ENCODE peak calls at places on chromosomes 3 and 15, in four cellular contexts. I is IMR-90, Q is left ventricle myocardium inferior, E is lung. K is an unnamed sample. For H3K4me1, the result is how much of the 10 kb centered on the place peaks cover.

GRCh38 chr3:158936530-158937113 is 134.8 kb downstream of the MFSD1 start:
- DNase-seq in I (no peak), Q (no peak), E (no peak), K (no peak)

GRCh38 chr3:73143821-73144237 is 82.4 kb downstream of the EBLN2 start:
- DNase-seq in I (no peak), Q (no peak), E (no peak), K (peak)

GRCh38 chr3:148998297-148998696 is 7.0 kb downstream of the GYG1 start:
- DNase-seq in I (peak), Q (no peak), E (no peak), K (no peak)

GRCh38 chr15:79967331-79968182 is 3.4 kb downstream of the BCL2A1 start:
- DNase-seq in I (no peak), Q (no peak), E (no peak), K (no peak)

GRCh38 chr3:144085964-144086363 is 114.3 kb downstream of the DIPK2A start:
- DNase-seq in I (peak), Q (no peak), E (no peak), K (no peak)

GRCh38 chr3:123503200-123503599 is 54.3 kb upstream of the ADCY5 start:
- DNase-seq in I (no peak), Q (no peak), E (no peak), K (no peak)

GRCh38 chr3:100103558-100104441 is 10.5 kb downstream of the FILIP1L start:
- DNase-seq in I (peak), Q (no peak), E (no peak), K (no peak)

GRCh38 chr3:133992385-133992784 is 37.3 kb downstream of the SLCO2A1 start:
- DNase-seq in I (no peak), Q (peak), E (no peak), K (peak)

GRCh38 chr3:39814007-39814406 is 4.6 kb downstream of the MYRIP start:
- DNase-seq in I (no peak), Q (no peak), E (no peak), K (no peak)

GRCh38 chr15:42155546-42156265 is 730 bp downstream of the PLA2G4F start:
- DNase-seq in I (no peak), Q (no peak), E (no peak), K (no peak)

GRCh38 chr3:30747771-30748281 is 141.4 kb downstream of the TGFBR2 start:
- DNase-seq in I (peak), Q (no peak), E (no peak), K (no peak)
- TF ChIP-seq CTCF in I (peak), Q (peak), E (no peak), K (peak)

GRCh38 chr3:11513817-11514135 is 129.9 kb downstream of the VGLL4 start:
- DNase-seq in I (no peak), Q (no peak), E (no peak), K (no peak)

GRCh38 chr3:11509175-11510000 is 134.3 kb downstream of the VGLL4 start:
- DNase-seq in I (peak), Q (peak), E (peak), K (peak)

GRCh38 chr3:11507719-11508118 is 136.0 kb downstream of the VGLL4 start:
- DNase-seq in I (peak), Q (no peak), E (no peak), K (no peak)

GRCh38 chr3:11508346-11509174 is 135.2 kb downstream of the VGLL4 start:
- DNase-seq in I (no peak), Q (no peak), E (no peak), K (no peak)

GRCh38 chr3:11510001-11510760 is 133.5 kb downstream of the VGLL4 start:
- DNase-seq in I (no peak), Q (peak), E (no peak), K (no peak)
- H3K4me3 ChIP-seq in I (no peak), Q (peak), E (no peak), K (peak)

GRCh38 chr3:57383838-57384237 is 91.4 kb upstream of the ASB14 start:
- DNase-seq in I (no peak), Q (no peak), E (no peak), K (no peak)
- H3K4me1 ChIP-seq in I (under half), Q (under half), E (under half), K (under half)

GRCh38 chr3:49333091-49333490 is 6.8 kb downstream of the USP4 start:
- DNase-seq in I (no peak), Q (no peak), E (peak), K (no peak)

GRCh38 chr3:49324768-49325167 is 15.1 kb downstream of the USP4 start:
- DNase-seq in I (no peak), Q (no peak), E (no peak), K (no peak)

GRCh38 chr3:49329201-49329600 is 10.7 kb downstream of the USP4 start:
- DNase-seq in I (peak), Q (no peak), E (no peak), K (no peak)

GRCh38 chr3:49327485-49327884 is 12.4 kb downstream of the USP4 start:
- DNase-seq in I (no peak), Q (no peak), E (no peak), K (no peak)
- TF ChIP-seq CTCF in I (no peak), Q (no peak), E (no peak), K (no peak)

GRCh38 chr3:11099306-11099705 is 55.0 kb upstream of the HRH1 start:
- DNase-seq in I (no peak), Q (no peak), E (no peak), K (no peak)

GRCh38 chr3:11096266-11097135 is 57.8 kb upstream of the HRH1 start:
- DNase-seq in I (peak), Q (peak), E (peak), K (peak)

GRCh38 chr3:11093823-11094340 is 60.4 kb upstream of the HRH1 start:
- DNase-seq in I (no peak), Q (no peak), E (no peak), K (no peak)

GRCh38 chr3:11091791-11092190 is 62.5 kb upstream of the HRH1 start:
- DNase-seq in I (no peak), Q (no peak), E (no peak), K (no peak)

DNA sequence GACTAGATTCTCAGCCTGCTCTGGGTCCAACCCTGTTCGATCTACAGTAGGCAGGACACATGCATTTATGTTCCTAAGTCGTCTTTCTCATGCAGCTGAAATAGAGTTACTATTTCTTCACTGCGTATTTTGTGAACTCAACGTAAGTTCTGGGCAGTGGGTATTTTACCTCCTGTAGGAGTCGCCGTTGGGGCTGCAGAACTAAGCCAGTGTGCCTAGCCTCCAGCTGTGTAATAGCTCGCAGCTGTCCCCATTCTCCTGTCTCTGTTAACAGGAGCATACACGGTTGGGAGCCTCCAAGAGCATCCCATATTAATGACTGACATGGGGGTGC is 58.4 kb upstream of the HRH1 start:
- DNase-seq in I (peak), Q (no peak), E (no peak), K (no peak)
- H3K4me3 ChIP-seq in I (no peak), Q (peak), E (no peak), K (no peak)

GRCh38 chr15:57323806-57324589 is 52.3 kb upstream of the CGNL1 start:
- DNase-seq in I (peak), Q (peak), E (peak), K (no peak)
- H3K4me1 ChIP-seq in I (under half), Q (under half), E (under half), K (under half)

GRCh38 chr3:68999605-69000004 is 13.9 kb downstream of the EOGT start:
- DNase-seq in I (peak), Q (no peak), E (no peak), K (no peak)

GRCh38 chr3:68996356-68996995 is 17.0 kb downstream of the EOGT start:
- DNase-seq in I (peak), Q (no peak), E (no peak), K (no peak)

DNA sequence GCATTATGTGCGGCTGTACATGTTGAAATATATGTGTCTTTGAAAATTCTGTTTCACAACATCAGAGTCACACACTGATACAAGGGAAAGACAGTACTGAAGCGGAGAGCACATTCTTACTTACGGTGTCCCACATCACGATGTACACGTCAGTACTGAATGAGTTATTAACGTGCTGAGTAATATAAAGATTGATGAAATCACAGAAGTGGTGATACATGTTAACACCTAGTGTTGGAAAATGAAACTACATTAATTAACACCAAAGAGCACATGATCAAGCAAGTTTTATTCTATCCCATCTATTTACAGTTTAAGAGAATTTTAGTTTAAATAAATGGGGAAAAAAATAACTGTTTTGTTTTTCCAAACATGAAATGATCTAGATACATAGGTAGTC is 15.6 kb downstream of the EOGT start:
- DNase-seq in I (no peak), Q (no peak), E (no peak), K (no peak)
- TF ChIP-seq CTCF in I (no peak), Q (no peak), E (no peak), K (no peak)

DNA sequence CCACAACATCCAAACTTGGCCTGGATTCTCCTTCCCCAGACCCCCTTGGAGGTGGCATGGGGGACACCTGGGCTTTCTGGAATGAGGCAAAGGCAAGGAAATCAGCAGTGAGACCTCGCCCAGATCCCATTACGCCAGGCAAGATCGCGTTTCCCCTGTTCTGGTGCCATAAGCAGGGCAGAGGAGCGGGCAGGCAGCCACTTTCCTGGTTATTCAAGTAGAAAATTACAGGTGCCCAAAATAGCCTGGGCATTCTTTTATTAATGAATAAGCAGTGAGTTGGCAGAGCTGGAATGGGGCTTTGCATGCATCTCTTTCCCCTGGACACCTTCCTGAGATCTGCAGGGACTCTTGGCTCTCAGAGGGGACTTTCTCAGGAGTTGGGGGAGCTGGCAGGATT is 31.5 kb upstream of the FAM107A start:
- DNase-seq in I (no peak), Q (peak), E (no peak), K (no peak)
- H3K4me3 ChIP-seq in I (no peak), Q (no peak), E (no peak), K (no peak)

DNA sequence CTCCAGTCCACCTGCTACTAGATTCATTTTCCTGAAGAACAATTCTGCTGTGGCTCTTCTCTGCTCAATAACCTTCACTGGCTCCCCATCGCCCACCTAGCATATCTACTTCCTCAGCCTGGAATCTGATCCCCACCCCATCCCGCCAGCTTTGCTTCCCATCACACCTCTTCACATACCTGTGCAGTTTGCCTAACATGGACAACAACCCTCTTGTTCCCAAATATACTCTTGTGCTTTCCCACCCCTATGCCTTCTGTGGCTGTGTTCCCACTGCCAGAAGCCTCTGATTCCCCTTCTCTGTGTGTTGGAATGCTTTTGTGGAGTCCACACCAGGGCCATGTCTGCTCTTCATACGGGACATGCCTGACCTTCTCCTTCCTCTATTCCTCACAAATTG is 29.5 kb downstream of the CMTM7 start:
- DNase-seq in I (no peak), Q (no peak), E (no peak), K (peak)
- H3K4me1 ChIP-seq in I (under half), Q (under half), E (under half), K (under half)

GRCh38 chr3:169966086-169966950 is at the start of gene SEC62:
- DNase-seq in I (peak), Q (peak), E (peak), K (peak)
- TF ChIP-seq CTCF in I (peak), Q (peak), E (peak), K (no peak)